ENCODE peak calls at places on chromosomes 6 and 20, in nine cellular contexts. R is AG04450, Z is foreskin fibroblast, U is H1, Q is transverse colon, T is brain microvascular endothelial cell, K is nephron progenitor cell, J is heart left ventricle, L is ovary. P is an unnamed sample.

GRCh38 chr6:161482517-161482903 is 208.6 kb upstream of the AGPAT4 start:
- DNase-seq in J (no peak), R (no peak), L (no peak), Q (no peak), U (no peak), Z (peak), K (no peak), T (no peak), P (no peak)

GRCh38 chr6:153003294-153003645 is 761 bp upstream of the MTRF1L start:
- DNase-seq in T (no peak), R (no peak), L (no peak), Z (peak), Q (no peak), U (no peak), K (no peak), J (no peak), P (peak)

GRCh38 chr6:62362097-62362496 is 76.1 kb upstream of the KHDRBS2 start:
- DNase-seq in Z (no peak), J (no peak), K (no peak), L (no peak), Q (no peak), U (no peak), R (no peak), T (no peak), P (no peak)

GRCh38 chr6:154805288-154805911 is 72.2 kb downstream of the SCAF8 start:
- DNase-seq in Z (peak), R (peak), U (no peak), T (peak), J (no peak), L (no peak), K (no peak), Q (no peak), P (no peak)

GRCh38 chr20:45896641-45897161 is 5.6 kb downstream of the CTSA start:
- DNase-seq in R (no peak), U (no peak), L (no peak), T (no peak), Z (no peak), Q (no peak), K (no peak), J (no peak), P (no peak)

GRCh38 chr20:10635476-10636208 is 38.2 kb downstream of the JAG1 start:
- DNase-seq in K (no peak), U (no peak), L (no peak), R (no peak), J (no peak), Q (no peak), T (no peak), Z (no peak), P (no peak)

GRCh38 chr20:59190509-59190908 is 26.9 kb downstream of the ZNF831 start:
- DNase-seq in T (no peak), Q (no peak), U (no peak), L (no peak), K (no peak), Z (no peak), R (no peak), J (no peak), P (no peak)

GRCh38 chr20:13341737-13342393 is 120.8 kb downstream of the ISM1 start:
- DNase-seq in J (no peak), U (no peak), L (no peak), R (no peak), Z (peak), K (no peak), Q (no peak), T (no peak), P (no peak)

GRCh38 chr20:19913927-19914614 is 103.1 kb upstream of the NAA20 start:
- DNase-seq in K (no peak), R (no peak), Q (no peak), T (peak), J (no peak), Z (no peak), U (no peak), L (no peak), P (no peak)

GRCh38 chr6:14533446-14533845 is 415.9 kb downstream of the CD83 start:
- DNase-seq in L (no peak), J (no peak), Q (no peak), R (peak), Z (no peak), U (no peak), T (no peak), K (no peak), P (no peak)

GRCh38 chr6:25768566-25768965 is 14.0 kb downstream of the SLC17A4 start:
- DNase-seq in T (no peak), K (no peak), R (no peak), U (no peak), L (no peak), Q (no peak), J (no peak), Z (no peak), P (no peak)

GRCh38 chr6:143857651-143858050 is 6.6 kb upstream of the ZC2HC1B start:
- DNase-seq in R (no peak), K (no peak), U (no peak), Z (no peak), J (no peak), Q (no peak), T (no peak), L (no peak), P (no peak)

GRCh38 chr20:15523431-15523830 is 1049.8 kb downstream of the KIF16B start:
- DNase-seq in R (no peak), J (no peak), Z (no peak), T (no peak), K (no peak), U (no peak), L (no peak), Q (no peak), P (no peak)

GRCh38 chr20:37223053-37223452 is 38.6 kb downstream of the GHRH start:
- DNase-seq in T (peak), Q (no peak), J (no peak), Z (peak), L (no peak), R (peak), K (no peak), U (no peak), P (peak)

GRCh38 chr20:43569282-43569681 is 10.5 kb downstream of the SGK2 start:
- DNase-seq in T (no peak), K (no peak), J (no peak), R (no peak), Q (no peak), L (no peak), U (no peak), Z (no peak), P (no peak)

GRCh38 chr20:43567477-43567876 is 8.7 kb downstream of the SGK2 start:
- DNase-seq in R (no peak), U (no peak), T (no peak), K (no peak), Z (no peak), Q (no peak), L (no peak), J (no peak), P (no peak)

GRCh38 chr20:43571310-43571709 is 12.5 kb downstream of the SGK2 start:
- DNase-seq in L (no peak), K (no peak), Z (no peak), Q (no peak), T (no peak), U (no peak), J (no peak), R (no peak), P (no peak)

GRCh38 chr20:43570496-43570895 is 11.7 kb downstream of the SGK2 start:
- DNase-seq in Q (peak), U (no peak), T (no peak), R (no peak), K (no peak), L (no peak), Z (no peak), J (no peak), P (no peak)

DNA sequence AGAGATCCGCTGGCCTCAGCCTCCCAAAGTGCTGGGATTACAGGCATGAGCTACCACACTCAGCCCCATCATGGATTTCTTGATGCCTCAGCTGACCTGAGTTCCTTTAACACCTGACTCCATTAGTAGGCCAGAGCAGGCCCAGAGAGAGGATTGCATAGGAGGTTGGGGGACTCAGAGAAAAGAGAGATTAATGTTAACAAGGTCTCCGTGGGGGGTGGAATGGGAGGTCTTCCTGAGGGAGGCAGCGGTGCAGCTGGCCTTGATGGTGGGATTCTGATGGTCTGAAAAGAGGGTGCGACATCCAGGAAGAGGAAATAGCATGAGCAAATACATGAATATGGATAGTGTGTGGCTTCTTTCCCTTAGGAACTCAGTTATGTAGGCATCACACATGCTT is 9.9 kb downstream of the SGK2 start:
- DNase-seq in L (no peak), K (no peak), T (no peak), Q (no peak), Z (no peak), J (no peak), R (no peak), U (no peak), P (no peak)
- TF ChIP-seq CTCF in L (no peak), K (no peak), T (no peak), Q (no peak), Z (no peak), J (no peak), R (no peak), U (no peak), P (no peak)

DNA sequence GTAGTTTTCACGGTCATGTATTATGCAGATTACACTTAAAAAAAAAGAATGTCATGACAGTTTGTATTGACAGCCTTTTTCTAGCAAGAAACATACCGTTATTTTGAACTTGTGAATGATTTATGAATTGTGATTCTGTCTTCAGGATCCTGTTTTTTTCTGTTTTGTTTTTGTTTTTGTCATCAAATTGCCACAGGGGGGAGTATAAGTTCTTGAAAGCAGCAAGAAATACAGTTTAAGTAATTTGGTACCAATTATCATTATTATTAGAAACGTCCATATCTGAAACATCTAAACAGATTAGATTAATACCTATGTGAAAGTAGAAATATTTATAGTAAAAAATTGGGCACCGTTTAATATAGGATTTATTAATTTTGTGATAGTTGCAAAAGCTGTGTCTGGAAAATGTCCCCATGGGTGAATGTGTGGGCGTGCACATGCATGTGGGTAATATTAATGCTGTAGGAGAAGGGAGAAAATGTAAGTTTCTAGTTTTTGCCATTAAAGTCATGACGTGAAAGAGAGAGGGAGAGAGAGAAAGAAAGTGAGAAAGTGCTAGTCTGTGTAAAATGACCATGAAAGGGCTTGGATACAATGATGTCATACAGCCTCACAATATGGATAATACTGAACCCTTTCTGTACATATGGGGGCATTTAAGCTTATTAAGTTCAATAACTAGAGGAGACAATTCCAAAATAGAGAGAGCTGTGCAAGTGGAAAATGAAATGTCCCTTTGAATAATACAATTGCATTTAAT is 9.4 kb upstream of the CCN2 start:
- DNase-seq in U (no peak), L (no peak), T (no peak), Q (no peak), K (no peak), R (no peak), Z (no peak), J (no peak), P (no peak)
- TF ChIP-seq CTCF in U (no peak), L (no peak), T (peak), Q (no peak), K (no peak), R (peak), Z (no peak), J (peak), P (no peak)

GRCh38 chr6:31070711-31071197 is 41.6 kb downstream of the C6orf15 start:
- DNase-seq in R (peak), K (peak), L (peak), T (peak), U (peak), Z (peak), Q (no peak), J (peak), P (peak)
- TF ChIP-seq CTCF in R (peak), K (peak), L (no peak), T (peak), U (peak), Z (peak), Q (peak), J (peak), P (peak)

DNA sequence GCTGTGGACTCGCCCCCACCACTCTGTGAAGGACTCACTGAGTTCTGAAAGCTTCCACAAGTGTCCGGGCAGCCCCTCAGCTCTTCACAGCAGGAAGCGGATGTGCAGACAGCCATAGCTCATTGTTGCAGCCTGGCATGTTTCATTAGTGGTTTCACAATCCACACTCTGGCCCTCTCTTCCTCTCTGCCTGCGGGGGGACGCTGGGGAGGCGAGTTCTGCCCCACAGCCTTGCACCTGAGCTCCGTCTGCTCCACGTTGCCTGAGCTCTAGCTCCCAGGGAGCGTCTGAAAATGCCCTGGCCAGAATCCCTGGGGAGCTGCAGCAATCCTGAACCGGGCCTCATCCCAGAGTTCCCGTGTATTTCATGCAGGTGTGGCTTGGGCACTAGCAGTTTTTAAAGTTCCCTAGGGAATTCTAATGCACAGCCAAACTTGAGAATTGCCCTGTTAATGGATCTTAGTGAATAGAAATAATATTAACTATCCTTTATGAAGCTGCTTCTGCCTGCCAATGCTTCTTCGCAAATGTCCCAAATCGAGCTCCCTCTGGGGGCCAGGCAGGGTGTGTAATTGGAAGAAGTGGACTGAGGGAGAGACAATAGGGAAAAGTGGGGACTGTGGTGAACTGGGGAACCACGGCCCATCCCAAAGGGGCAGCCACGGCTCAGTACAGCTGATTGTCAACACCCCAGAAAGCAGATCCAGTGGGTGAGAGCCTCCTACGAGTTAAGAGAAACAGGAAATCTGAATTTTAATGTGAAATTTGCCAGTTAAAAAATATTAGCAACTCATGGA is 51.5 kb downstream of the CTCFL start:
- DNase-seq in L (no peak), K (no peak), R (no peak), J (no peak), Z (no peak), Q (no peak), U (no peak), T (no peak), P (peak)
- TF ChIP-seq CTCF in L (no peak), K (no peak), R (peak), J (no peak), Z (no peak), Q (no peak), U (no peak), T (peak), P (no peak)

GRCh38 chr6:159169193-159169555 is at the start of gene FNDC1:
- DNase-seq in R (no peak), J (no peak), U (no peak), T (no peak), K (peak), Q (peak), L (no peak), Z (no peak), P (peak)
- TF ChIP-seq CTCF in R (no peak), J (no peak), U (peak), T (peak), K (no peak), Q (no peak), L (no peak), Z (no peak), P (no peak)

P was measured in thyroid gland.